ENCODE peak calls at places on chromosomes 11 and 22, in nine cellular contexts. One of them, this sample, is unnamed.

GRCh38 chr11:6693342-6694228 is 10.4 kb upstream of the MRPL17 start:
- DNase-seq in activated CD4-positive, alpha-beta T cell treated with anti-CD3 and anti-CD28 coated beads for 4 hours: peak; percentile 55
- DNase-seq in effector memory CD8-positive, alpha-beta T cell: no peak
- DNase-seq in activated B cell treated with CpG ODN at 0.5 μM for 24 hours: no peak
- DNase-seq in NCI-H2107: no peak
- DNase-seq in activated T-helper 1 cell treated with Interleukin-2 at 50 U/mL for 16 hours: peak; percentile 7
- DNase-seq in suprapubic skin: peak; percentile 71
- DNase-seq in NCI-H774: no peak
- DNase-seq in tibial nerve: no peak
- DNase-seq in this sample: peak; percentile 22

GRCh38 chr11:65646921-65647701 is 9.2 kb downstream of the SIPA1 start:
- DNase-seq in NCI-H2107: no peak
- DNase-seq in tibial nerve: no peak
- DNase-seq in activated T-helper 1 cell treated with Interleukin-2 at 50 U/mL for 16 hours: no peak
- DNase-seq in NCI-H774: no peak
- DNase-seq in effector memory CD8-positive, alpha-beta T cell: no peak
- DNase-seq in activated B cell treated with CpG ODN at 0.5 μM for 24 hours: no peak
- DNase-seq in suprapubic skin: no peak
- DNase-seq in activated CD4-positive, alpha-beta T cell treated with anti-CD3 and anti-CD28 coated beads for 4 hours: no peak
- DNase-seq in this sample: no peak

GRCh38 chr11:70108250-70108649 is 30.1 kb downstream of the ANO1 start:
- DNase-seq in NCI-H2107: no peak
- DNase-seq in suprapubic skin: no peak
- DNase-seq in effector memory CD8-positive, alpha-beta T cell: no peak
- DNase-seq in activated T-helper 1 cell treated with Interleukin-2 at 50 U/mL for 16 hours: no peak
- DNase-seq in NCI-H774: no peak
- DNase-seq in activated CD4-positive, alpha-beta T cell treated with anti-CD3 and anti-CD28 coated beads for 4 hours: no peak
- DNase-seq in activated B cell treated with CpG ODN at 0.5 μM for 24 hours: no peak
- DNase-seq in tibial nerve: no peak
- DNase-seq in this sample: peak; percentile 69

GRCh38 chr11:13674799-13675509 is 6.5 kb downstream of the FAR1 start:
- DNase-seq in tibial nerve: no peak
- DNase-seq in NCI-H774: no peak
- DNase-seq in suprapubic skin: no peak
- DNase-seq in effector memory CD8-positive, alpha-beta T cell: no peak
- DNase-seq in activated CD4-positive, alpha-beta T cell treated with anti-CD3 and anti-CD28 coated beads for 4 hours: no peak
- DNase-seq in activated T-helper 1 cell treated with Interleukin-2 at 50 U/mL for 16 hours: no peak
- DNase-seq in activated B cell treated with CpG ODN at 0.5 μM for 24 hours: no peak
- DNase-seq in NCI-H2107: no peak
- DNase-seq in this sample: no peak

GRCh38 chr22:35850831-35851230 is 133.2 kb downstream of the APOL5 start:
- DNase-seq in effector memory CD8-positive, alpha-beta T cell: no peak
- DNase-seq in activated CD4-positive, alpha-beta T cell treated with anti-CD3 and anti-CD28 coated beads for 4 hours: no peak
- DNase-seq in tibial nerve: no peak
- DNase-seq in activated B cell treated with CpG ODN at 0.5 μM for 24 hours: no peak
- DNase-seq in NCI-H2107: no peak
- DNase-seq in suprapubic skin: no peak
- DNase-seq in NCI-H774: no peak
- DNase-seq in activated T-helper 1 cell treated with Interleukin-2 at 50 U/mL for 16 hours: no peak
- DNase-seq in this sample: no peak

GRCh38 chr11:35142481-35143207 is 3.7 kb downstream of the CD44 start:
- DNase-seq in activated CD4-positive, alpha-beta T cell treated with anti-CD3 and anti-CD28 coated beads for 4 hours: peak; percentile 65
- DNase-seq in activated T-helper 1 cell treated with Interleukin-2 at 50 U/mL for 16 hours: no peak
- DNase-seq in NCI-H2107: no peak
- DNase-seq in activated B cell treated with CpG ODN at 0.5 μM for 24 hours: no peak
- DNase-seq in suprapubic skin: peak; percentile 65
- DNase-seq in tibial nerve: no peak
- DNase-seq in effector memory CD8-positive, alpha-beta T cell: no peak
- DNase-seq in NCI-H774: no peak
- DNase-seq in this sample: no peak

GRCh38 chr22:20380486-20380885 is 13.5 kb upstream of the ZNF74 start:
- DNase-seq in NCI-H2107: no peak
- DNase-seq in suprapubic skin: no peak
- DNase-seq in activated T-helper 1 cell treated with Interleukin-2 at 50 U/mL for 16 hours: no peak
- DNase-seq in NCI-H774: no peak
- DNase-seq in effector memory CD8-positive, alpha-beta T cell: no peak
- DNase-seq in activated CD4-positive, alpha-beta T cell treated with anti-CD3 and anti-CD28 coated beads for 4 hours: no peak
- DNase-seq in tibial nerve: no peak
- DNase-seq in activated B cell treated with CpG ODN at 0.5 μM for 24 hours: no peak
- DNase-seq in this sample: no peak

GRCh38 chr11:46659908-46660307 is 40.5 kb downstream of the ARHGAP1 start:
- DNase-seq in activated T-helper 1 cell treated with Interleukin-2 at 50 U/mL for 16 hours: no peak
- DNase-seq in activated B cell treated with CpG ODN at 0.5 μM for 24 hours: no peak
- DNase-seq in activated CD4-positive, alpha-beta T cell treated with anti-CD3 and anti-CD28 coated beads for 4 hours: no peak
- DNase-seq in tibial nerve: peak; percentile 61
- DNase-seq in effector memory CD8-positive, alpha-beta T cell: no peak
- DNase-seq in NCI-H2107: no peak
- DNase-seq in NCI-H774: no peak
- DNase-seq in suprapubic skin: no peak
- DNase-seq in this sample: no peak

GRCh38 chr22:22773979-22774738 is 113.5 kb upstream of the IGLL5 start:
- DNase-seq in NCI-H2107: no peak
- DNase-seq in suprapubic skin: no peak
- DNase-seq in activated CD4-positive, alpha-beta T cell treated with anti-CD3 and anti-CD28 coated beads for 4 hours: no peak
- DNase-seq in tibial nerve: no peak
- DNase-seq in activated B cell treated with CpG ODN at 0.5 μM for 24 hours: no peak
- DNase-seq in effector memory CD8-positive, alpha-beta T cell: no peak
- DNase-seq in NCI-H774: no peak
- DNase-seq in activated T-helper 1 cell treated with Interleukin-2 at 50 U/mL for 16 hours: no peak
- DNase-seq in this sample: no peak

GRCh38 chr11:45927684-45928413 is 5.4 kb downstream of the LARGE2 start:
- DNase-seq in NCI-H2107: no peak
- DNase-seq in activated B cell treated with CpG ODN at 0.5 μM for 24 hours: no peak
- DNase-seq in activated T-helper 1 cell treated with Interleukin-2 at 50 U/mL for 16 hours: no peak
- DNase-seq in NCI-H774: no peak
- DNase-seq in tibial nerve: no peak
- DNase-seq in suprapubic skin: peak; percentile 56
- DNase-seq in activated CD4-positive, alpha-beta T cell treated with anti-CD3 and anti-CD28 coated beads for 4 hours: no peak
- DNase-seq in effector memory CD8-positive, alpha-beta T cell: no peak
- DNase-seq in this sample: no peak

GRCh38 chr11:88284306-88285057 is 53.1 kb downstream of the CTSC start:
- DNase-seq in effector memory CD8-positive, alpha-beta T cell: no peak
- DNase-seq in activated B cell treated with CpG ODN at 0.5 μM for 24 hours: no peak
- DNase-seq in activated T-helper 1 cell treated with Interleukin-2 at 50 U/mL for 16 hours: no peak
- DNase-seq in suprapubic skin: no peak
- DNase-seq in NCI-H2107: no peak
- DNase-seq in NCI-H774: no peak
- DNase-seq in activated CD4-positive, alpha-beta T cell treated with anti-CD3 and anti-CD28 coated beads for 4 hours: no peak
- DNase-seq in tibial nerve: no peak
- DNase-seq in this sample: no peak

GRCh38 chr11:111001986-111002616 is 243.4 kb upstream of the POU2AF2 start:
- DNase-seq in activated B cell treated with CpG ODN at 0.5 μM for 24 hours: no peak
- DNase-seq in tibial nerve: no peak
- DNase-seq in activated T-helper 1 cell treated with Interleukin-2 at 50 U/mL for 16 hours: no peak
- DNase-seq in activated CD4-positive, alpha-beta T cell treated with anti-CD3 and anti-CD28 coated beads for 4 hours: no peak
- DNase-seq in NCI-H774: no peak
- DNase-seq in suprapubic skin: no peak
- DNase-seq in NCI-H2107: no peak
- DNase-seq in effector memory CD8-positive, alpha-beta T cell: no peak
- DNase-seq in this sample: no peak

GRCh38 chr11:117238221-117238620 is 5.8 kb downstream of the RNF214 start:
- DNase-seq in tibial nerve: no peak
- DNase-seq in NCI-H2107: no peak
- DNase-seq in activated CD4-positive, alpha-beta T cell treated with anti-CD3 and anti-CD28 coated beads for 4 hours: no peak
- DNase-seq in activated T-helper 1 cell treated with Interleukin-2 at 50 U/mL for 16 hours: no peak
- DNase-seq in activated B cell treated with CpG ODN at 0.5 μM for 24 hours: no peak
- DNase-seq in suprapubic skin: no peak
- DNase-seq in NCI-H774: no peak
- DNase-seq in effector memory CD8-positive, alpha-beta T cell: no peak
- DNase-seq in this sample: no peak

GRCh38 chr11:86180415-86180814 is 64.1 kb upstream of the EED start:
- DNase-seq in suprapubic skin: no peak
- DNase-seq in activated T-helper 1 cell treated with Interleukin-2 at 50 U/mL for 16 hours: no peak
- DNase-seq in tibial nerve: no peak
- DNase-seq in activated B cell treated with CpG ODN at 0.5 μM for 24 hours: no peak
- DNase-seq in effector memory CD8-positive, alpha-beta T cell: no peak
- DNase-seq in NCI-H2107: no peak
- DNase-seq in NCI-H774: no peak
- DNase-seq in activated CD4-positive, alpha-beta T cell treated with anti-CD3 and anti-CD28 coated beads for 4 hours: no peak
- DNase-seq in this sample: no peak

GRCh38 chr11:94762208-94762607 is 5.9 kb upstream of the AMOTL1 start:
- DNase-seq in activated CD4-positive, alpha-beta T cell treated with anti-CD3 and anti-CD28 coated beads for 4 hours: no peak
- DNase-seq in suprapubic skin: no peak
- DNase-seq in activated B cell treated with CpG ODN at 0.5 μM for 24 hours: no peak
- DNase-seq in NCI-H2107: no peak
- DNase-seq in tibial nerve: no peak
- DNase-seq in NCI-H774: no peak
- DNase-seq in activated T-helper 1 cell treated with Interleukin-2 at 50 U/mL for 16 hours: no peak
- DNase-seq in effector memory CD8-positive, alpha-beta T cell: no peak
- DNase-seq in this sample: no peak

GRCh38 chr11:32939866-32940265 is 47.3 kb downstream of the QSER1 start:
- DNase-seq in tibial nerve: no peak
- DNase-seq in activated B cell treated with CpG ODN at 0.5 μM for 24 hours: no peak
- DNase-seq in NCI-H774: no peak
- DNase-seq in suprapubic skin: no peak
- DNase-seq in activated CD4-positive, alpha-beta T cell treated with anti-CD3 and anti-CD28 coated beads for 4 hours: no peak
- DNase-seq in activated T-helper 1 cell treated with Interleukin-2 at 50 U/mL for 16 hours: no peak
- DNase-seq in effector memory CD8-positive, alpha-beta T cell: no peak
- DNase-seq in NCI-H2107: no peak
- DNase-seq in this sample: no peak

GRCh38 chr11:61613711-61614254 is 32.9 kb upstream of the SYT7 start:
- DNase-seq in activated T-helper 1 cell treated with Interleukin-2 at 50 U/mL for 16 hours: no peak
- DNase-seq in activated CD4-positive, alpha-beta T cell treated with anti-CD3 and anti-CD28 coated beads for 4 hours: no peak
- DNase-seq in effector memory CD8-positive, alpha-beta T cell: no peak
- DNase-seq in NCI-H2107: no peak
- DNase-seq in tibial nerve: no peak
- DNase-seq in activated B cell treated with CpG ODN at 0.5 μM for 24 hours: no peak
- DNase-seq in NCI-H774: no peak
- DNase-seq in suprapubic skin: no peak
- DNase-seq in this sample: no peak

GRCh38 chr11:69530278-69531070 is 49.0 kb downstream of the LINC01488 start:
- DNase-seq in activated CD4-positive, alpha-beta T cell treated with anti-CD3 and anti-CD28 coated beads for 4 hours: no peak
- DNase-seq in effector memory CD8-positive, alpha-beta T cell: no peak
- DNase-seq in tibial nerve: no peak
- DNase-seq in activated T-helper 1 cell treated with Interleukin-2 at 50 U/mL for 16 hours: no peak
- DNase-seq in NCI-H774: no peak
- DNase-seq in activated B cell treated with CpG ODN at 0.5 μM for 24 hours: no peak
- DNase-seq in suprapubic skin: peak; percentile 53
- DNase-seq in NCI-H2107: no peak
- DNase-seq in this sample: no peak

GRCh38 chr22:49393526-49393925 is 434.1 kb downstream of the BRD1 start:
- DNase-seq in NCI-H2107: no peak
- DNase-seq in activated T-helper 1 cell treated with Interleukin-2 at 50 U/mL for 16 hours: no peak
- DNase-seq in NCI-H774: no peak
- DNase-seq in activated B cell treated with CpG ODN at 0.5 μM for 24 hours: no peak
- DNase-seq in suprapubic skin: peak; percentile 11
- DNase-seq in tibial nerve: no peak
- DNase-seq in effector memory CD8-positive, alpha-beta T cell: no peak
- DNase-seq in activated CD4-positive, alpha-beta T cell treated with anti-CD3 and anti-CD28 coated beads for 4 hours: no peak
- DNase-seq in this sample: no peak

GRCh38 chr11:35103366-35104194 is 35.4 kb upstream of the CD44 start:
- DNase-seq in suprapubic skin: no peak
- DNase-seq in activated B cell treated with CpG ODN at 0.5 μM for 24 hours: no peak
- DNase-seq in NCI-H2107: no peak
- DNase-seq in activated CD4-positive, alpha-beta T cell treated with anti-CD3 and anti-CD28 coated beads for 4 hours: no peak
- DNase-seq in activated T-helper 1 cell treated with Interleukin-2 at 50 U/mL for 16 hours: no peak
- DNase-seq in effector memory CD8-positive, alpha-beta T cell: no peak
- DNase-seq in tibial nerve: no peak
- DNase-seq in NCI-H774: no peak
- DNase-seq in this sample: no peak

GRCh38 chr11:19727246-19727645 is 14.6 kb downstream of the NAV2 start:
- DNase-seq in suprapubic skin: no peak
- DNase-seq in activated CD4-positive, alpha-beta T cell treated with anti-CD3 and anti-CD28 coated beads for 4 hours: no peak
- DNase-seq in NCI-H2107: peak; percentile 14
- DNase-seq in NCI-H774: no peak
- DNase-seq in activated T-helper 1 cell treated with Interleukin-2 at 50 U/mL for 16 hours: no peak
- DNase-seq in tibial nerve: no peak
- DNase-seq in effector memory CD8-positive, alpha-beta T cell: no peak
- DNase-seq in activated B cell treated with CpG ODN at 0.5 μM for 24 hours: no peak
- DNase-seq in this sample: no peak

GRCh38 chr22:49487950-49488349 is 339.7 kb downstream of the BRD1 start:
- DNase-seq in activated CD4-positive, alpha-beta T cell treated with anti-CD3 and anti-CD28 coated beads for 4 hours: no peak
- DNase-seq in tibial nerve: no peak
- DNase-seq in suprapubic skin: no peak
- DNase-seq in activated T-helper 1 cell treated with Interleukin-2 at 50 U/mL for 16 hours: no peak
- DNase-seq in NCI-H774: no peak
- DNase-seq in effector memory CD8-positive, alpha-beta T cell: no peak
- DNase-seq in NCI-H2107: no peak
- DNase-seq in activated B cell treated with CpG ODN at 0.5 μM for 24 hours: no peak
- DNase-seq in this sample: no peak

GRCh38 chr11:33643167-33643817 is 57.3 kb downstream of the C11orf91 start:
- DNase-seq in activated T-helper 1 cell treated with Interleukin-2 at 50 U/mL for 16 hours: no peak
- DNase-seq in NCI-H774: no peak
- DNase-seq in NCI-H2107: no peak
- DNase-seq in activated B cell treated with CpG ODN at 0.5 μM for 24 hours: no peak
- DNase-seq in tibial nerve: no peak
- DNase-seq in effector memory CD8-positive, alpha-beta T cell: no peak
- DNase-seq in activated CD4-positive, alpha-beta T cell treated with anti-CD3 and anti-CD28 coated beads for 4 hours: no peak
- DNase-seq in suprapubic skin: no peak
- DNase-seq in this sample: no peak

This sample was measured in uterus.